ENCODE peak calls at places on chromosomes 4 and X, in four cellular contexts. V is AG09309, G is astrocyte of the spinal cord, U is Calu3. Y is an unnamed sample.

GRCh38 chrX:147803948-147804347 is 107.8 kb upstream of the FMR1 start:
- DNase-seq in V (no peak), G (peak), U (peak), Y (no peak)

GRCh38 chr4:155543126-155543765 is 123.4 kb upstream of the GUCY1A1 start:
- DNase-seq in V (no peak), G (peak), U (no peak), Y (no peak)

GRCh38 chr4:93178279-93178678 is 650.3 kb upstream of the ATOH1 start:
- DNase-seq in V (no peak), G (no peak), U (no peak), Y (no peak)

GRCh38 chr4:48991357-48991756 is 5.3 kb downstream of the CWH43 start:
- DNase-seq in V (no peak), G (no peak), U (no peak), Y (no peak)

GRCh38 chr4:140359571-140360427 is 13.6 kb upstream of the SCOC start:
- DNase-seq in V (peak), G (peak), U (peak), Y (peak)

GRCh38 chr4:173333658-173334084 is 487 bp downstream of the HMGB2 start:
- DNase-seq in V (no peak), G (peak), U (peak), Y (no peak)

GRCh38 chr4:184826315-184827266 is 823 bp upstream of the ACSL1 start:
- DNase-seq in V (no peak), G (no peak), U (no peak), Y (no peak)

GRCh38 chr4:126396703-126397102 is 1081.9 kb downstream of the FAT4 start:
- DNase-seq in V (no peak), G (no peak), U (no peak), Y (no peak)

GRCh38 chr4:82050806-82051205 is 323.0 kb downstream of the HNRNPD start:
- DNase-seq in V (no peak), G (no peak), U (no peak), Y (no peak)

GRCh38 chr4:53676402-53676871 is 85.2 kb upstream of the LNX1 start:
- DNase-seq in V (peak), G (no peak), U (no peak), Y (no peak)

GRCh38 chrX:149804102-149804501 is 22.4 kb downstream of the MAGEA9 start:
- DNase-seq in V (no peak), G (no peak), U (no peak), Y (no peak)

GRCh38 chr4:120692964-120693363 is 229.6 kb downstream of the PRDM5 start:
- DNase-seq in V (peak), G (peak), U (peak), Y (no peak)

GRCh38 chrX:12681047-12681446 is 110.2 kb upstream of the PRPS2 start:
- DNase-seq in V (no peak), G (no peak), U (no peak), Y (no peak)

GRCh38 chr4:126738926-126739325 is 893.8 kb upstream of the INTU start:
- DNase-seq in V (no peak), G (no peak), U (no peak), Y (no peak)

GRCh38 chr4:137531121-137531520 is 1.2 kb downstream of the PCDH18 start:
- DNase-seq in V (no peak), G (peak), U (no peak), Y (no peak)

GRCh38 chr4:48375651-48376291 is 34.4 kb downstream of the SLAIN2 start:
- DNase-seq in V (peak), G (peak), U (peak), Y (no peak)

GRCh38 chrX:85203461-85203970 is 40.1 kb downstream of the SATL1 start:
- DNase-seq in V (no peak), G (no peak), U (no peak), Y (no peak)

GRCh38 chrX:84170931-84171330 is 17.1 kb downstream of the RPS6KA6 start:
- DNase-seq in V (no peak), G (no peak), U (no peak), Y (no peak)

GRCh38 chrX:8988456-8988855 is 45.5 kb downstream of the FAM9B start:
- DNase-seq in V (no peak), G (peak), U (peak), Y (no peak)

GRCh38 chr4:28369504-28369903 is 1508.9 kb downstream of the STIM2 start:
- DNase-seq in V (no peak), G (no peak), U (no peak), Y (no peak)

GRCh38 chr4:150215601-150216000 is 137.4 kb downstream of the DCLK2 start:
- DNase-seq in V (no peak), G (no peak), U (peak), Y (no peak)

GRCh38 chrX:148960060-148960459 is 459.6 kb downstream of the AFF2 start:
- DNase-seq in V (no peak), G (no peak), U (no peak), Y (no peak)

GRCh38 chrX:119698835-119699234 is 5.9 kb upstream of the SEPTIN6 start:
- DNase-seq in V (no peak), G (peak), U (peak), Y (no peak)

GRCh38 chrX:22686138-22686541 is 313.6 kb upstream of the DDX53 start:
- DNase-seq in V (no peak), G (peak), U (no peak), Y (no peak)

GRCh38 chrX:132689741-132690140 is 200.9 kb upstream of the MBNL3 start:
- DNase-seq in V (no peak), G (no peak), U (no peak), Y (no peak)

GRCh38 chr4:38177792-38178665 is 217.8 kb downstream of the PTTG2 start:
- DNase-seq in V (no peak), G (no peak), U (no peak), Y (peak)

GRCh38 chr4:143178923-143179322 is 5.8 kb upstream of the USP38 start:
- DNase-seq in V (no peak), G (no peak), U (peak), Y (no peak)
- TF ChIP-seq CTCF in V (no peak), G (no peak), U (no peak), Y (no peak)

GRCh38 chrX:6004529-6004928 is 224.1 kb downstream of the NLGN4X start:
- DNase-seq in V (no peak), G (no peak), U (no peak), Y (no peak)

GRCh38 chrX:5998901-5999300 is 229.8 kb downstream of the NLGN4X start:
- DNase-seq in V (no peak), G (no peak), U (no peak), Y (no peak)

GRCh38 chrX:6005856-6006255 is 222.8 kb downstream of the NLGN4X start:
- DNase-seq in V (no peak), G (no peak), U (no peak), Y (no peak)

DNA sequence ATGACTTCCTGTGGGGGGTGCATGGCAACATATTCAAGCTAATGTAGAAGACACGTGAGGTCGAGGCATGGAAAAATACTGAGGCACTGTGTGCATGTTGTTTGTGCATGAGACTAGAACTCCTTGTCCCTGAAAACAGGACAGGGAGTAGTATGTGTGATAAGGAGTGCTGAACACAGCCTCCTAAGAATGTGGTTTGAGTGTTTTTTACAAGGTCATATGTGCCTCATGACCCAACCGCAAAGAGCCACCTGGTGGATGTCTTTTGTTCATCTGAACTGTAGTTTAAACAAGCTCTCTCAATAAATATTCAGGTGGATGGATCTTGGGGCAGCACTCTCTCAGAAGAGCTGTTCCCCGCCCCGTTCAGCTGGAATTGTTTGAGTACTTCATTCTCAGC is 226.6 kb downstream of the NLGN4X start:
- DNase-seq in V (no peak), G (no peak), U (no peak), Y (no peak)
- TF ChIP-seq CTCF in V (no peak), G (no peak), U (no peak), Y (no peak)

GRCh38 chrX:154717824-154718223 is 33.1 kb downstream of the GAB3 start:
- DNase-seq in V (no peak), G (peak), U (no peak), Y (no peak)

GRCh38 chrX:154718607-154719006 is 32.3 kb downstream of the GAB3 start:
- DNase-seq in V (no peak), G (no peak), U (no peak), Y (no peak)

GRCh38 chrX:154714925-154715324 is 36.0 kb downstream of the GAB3 start:
- DNase-seq in V (no peak), G (peak), U (peak), Y (no peak)

GRCh38 chrX:154712781-154713391 is 38.0 kb downstream of the GAB3 start:
- DNase-seq in V (no peak), G (peak), U (no peak), Y (no peak)

GRCh38 chrX:154715825-154716224 is 35.1 kb downstream of the GAB3 start:
- DNase-seq in V (no peak), G (no peak), U (peak), Y (no peak)
- TF ChIP-seq CTCF in V (no peak), G (no peak), U (no peak), Y (no peak)

DNA sequence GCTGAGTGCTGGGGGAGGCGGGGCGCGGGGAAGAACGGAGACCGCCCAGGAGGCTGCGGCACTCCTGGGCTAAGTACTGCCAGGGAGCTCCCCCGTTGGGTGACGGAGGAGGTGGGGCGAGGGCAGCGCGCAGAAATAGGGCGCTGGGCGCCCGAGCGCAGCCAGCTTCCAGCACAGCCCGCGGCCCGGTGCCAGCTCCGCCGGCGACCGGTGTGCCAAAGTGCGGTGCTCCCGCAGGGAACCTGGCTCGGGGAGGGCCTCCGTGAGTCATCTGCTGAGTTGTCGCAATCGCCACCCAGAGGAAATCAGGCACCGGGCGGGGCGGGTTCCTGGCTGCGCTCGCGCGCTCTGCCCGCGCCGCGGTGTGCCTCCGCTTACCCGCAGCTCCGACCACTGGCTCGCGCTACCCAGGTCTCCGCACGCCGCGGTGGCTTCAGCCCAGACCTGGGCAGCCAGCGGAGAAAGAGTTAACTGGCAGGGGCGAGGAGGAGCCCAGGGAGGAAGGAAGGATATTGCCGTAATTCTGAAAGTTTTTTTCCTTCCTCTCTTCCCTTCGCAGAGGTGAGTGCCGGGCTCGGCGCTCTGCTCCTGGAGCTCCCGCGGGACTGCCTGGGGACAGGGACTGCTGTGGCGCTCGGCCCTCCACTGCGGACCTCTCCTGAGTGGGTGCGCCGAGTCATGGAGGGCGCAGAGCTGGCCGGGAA is at the start of gene GPAT3:
- DNase-seq in V (no peak), G (peak), U (peak), Y (peak)
- TF ChIP-seq CTCF in V (no peak), G (no peak), U (no peak), Y (no peak)

DNA sequence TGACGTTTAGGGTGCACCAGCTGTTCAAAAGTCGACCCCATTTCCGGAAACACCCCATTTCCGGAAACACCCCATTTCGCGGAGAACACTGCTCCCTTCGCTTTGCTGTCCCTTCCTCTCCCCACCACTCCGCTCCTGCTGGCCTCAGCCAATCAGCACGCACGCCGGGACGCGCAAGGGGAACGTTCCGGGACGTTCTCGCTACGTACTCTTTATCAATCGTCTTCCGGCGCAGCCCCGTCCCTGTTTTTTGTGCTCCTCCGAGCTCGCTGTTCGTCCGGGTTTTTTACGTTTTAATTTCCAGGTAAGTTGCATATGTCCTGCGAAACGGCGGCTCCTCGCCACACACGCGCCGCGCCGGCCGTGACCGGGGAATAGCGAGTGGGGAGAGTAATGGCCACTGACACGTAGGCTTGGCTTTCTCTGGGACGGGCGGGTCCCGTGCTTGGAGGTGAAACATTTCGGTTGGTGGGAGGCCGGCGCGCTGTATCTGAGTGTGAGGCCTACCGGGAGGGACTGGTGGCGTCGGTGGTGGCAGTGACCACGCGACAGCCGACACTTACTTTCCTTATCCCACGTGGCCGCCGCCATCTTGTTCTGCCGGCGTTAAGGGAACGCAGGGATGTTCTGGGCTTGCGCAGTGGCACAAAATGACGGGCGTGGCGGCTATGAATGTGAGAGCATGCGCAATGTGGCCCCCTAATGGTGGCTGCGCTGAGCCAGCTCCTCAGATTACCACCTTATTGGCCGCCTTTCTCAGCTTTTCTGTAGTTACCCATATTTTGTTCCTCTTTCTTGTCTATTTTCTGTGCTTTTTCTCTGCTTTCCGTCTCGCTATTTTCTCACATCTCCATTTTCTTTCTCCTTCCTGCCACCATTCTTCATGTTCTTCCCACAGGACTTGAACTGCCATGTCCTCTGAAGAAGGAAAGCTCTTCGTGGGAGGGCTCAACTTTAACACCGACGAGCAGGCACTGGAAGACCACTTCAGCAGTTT is at the start of gene RBM3:
- DNase-seq in V (peak), G (peak), U (peak), Y (peak)
- TF ChIP-seq CTCF in V (peak), G (peak), U (peak), Y (no peak)

GRCh38 chrX:16836371-16836770 is 33.8 kb downstream of the RBBP7 start:
- DNase-seq in V (no peak), G (no peak), U (peak), Y (no peak)
- TF ChIP-seq CTCF in V (peak), G (peak), U (peak), Y (no peak)

DNA sequence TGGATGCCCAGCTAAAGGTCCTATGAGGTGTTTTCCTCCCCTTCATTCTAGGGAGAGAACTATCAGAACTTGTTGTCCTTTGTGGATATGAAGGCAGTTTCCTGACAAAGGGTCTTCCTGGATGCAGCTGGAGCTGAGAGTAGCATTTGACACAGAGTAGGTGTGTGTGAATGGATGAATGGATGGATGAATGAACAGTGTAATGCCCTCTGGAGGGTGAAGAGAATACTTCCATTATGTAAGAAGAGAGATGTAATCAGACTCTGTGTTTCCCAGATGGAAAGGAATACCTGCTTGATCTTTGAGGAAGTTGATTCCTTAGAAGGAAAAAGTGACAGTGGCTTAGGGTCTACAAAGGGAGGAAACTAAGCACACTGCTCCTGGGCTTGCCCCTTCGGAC is 55.4 kb upstream of the AADAT start:
- DNase-seq in V (no peak), G (no peak), U (no peak), Y (no peak)
- TF ChIP-seq CTCF in V (no peak), G (no peak), U (no peak), Y (no peak)